ENCODE peak calls at places on chromosome 2, in six cellular contexts. M is right lobe of liver, S is neural progenitor cell, G is uterus, D is brain microvascular endothelial cell, K is cardiac fibroblast. O is an unnamed sample.

GRCh38 chr2:227862227-227862740 is 9.1 kb upstream of the DAW1 start:
- DNase-seq in M (no peak), S (peak), G (no peak), D (peak), K (peak), O (no peak)

GRCh38 chr2:159982842-159983785 is 79.3 kb downstream of the PLA2R1 start:
- DNase-seq in M (no peak), S (no peak), G (no peak), D (no peak), K (peak), O (no peak)

GRCh38 chr2:67760995-67761394 is 301.8 kb downstream of the C1D start:
- DNase-seq in M (no peak), S (peak), G (no peak), D (no peak), K (no peak), O (no peak)

GRCh38 chr2:28293416-28293815 is 99.2 kb upstream of the FOSL2 start:
- DNase-seq in M (no peak), S (peak), G (no peak), D (no peak), K (no peak), O (no peak)

GRCh38 chr2:206086683-206087350 is 843 bp upstream of the INO80D start:
- DNase-seq in M (no peak), S (no peak), G (no peak), D (no peak), K (peak), O (no peak)

GRCh38 chr2:217936952-217937351 is 65.8 kb downstream of the TNS1 start:
- DNase-seq in M (no peak), S (no peak), G (no peak), D (no peak), K (no peak), O (peak)

GRCh38 chr2:180291552-180292421 is 284.7 kb upstream of the CWC22 start:
- DNase-seq in M (no peak), S (no peak), G (no peak), D (peak), K (peak), O (no peak)

GRCh38 chr2:57760448-57760847 is 286.2 kb upstream of the VRK2 start:
- DNase-seq in M (no peak), S (peak), G (no peak), D (no peak), K (no peak), O (no peak)

GRCh38 chr2:186533717-186534116 is 47.7 kb downstream of the ZC3H15 start:
- DNase-seq in M (no peak), S (peak), G (no peak), D (no peak), K (peak), O (no peak)

GRCh38 chr2:207772081-207772843 is 2.6 kb upstream of the FZD5 start:
- DNase-seq in M (no peak), S (no peak), G (peak), D (no peak), K (peak), O (no peak)

GRCh38 chr2:127984551-127984950 is 43.3 kb downstream of the SAP130 start:
- DNase-seq in M (no peak), S (no peak), G (no peak), D (peak), K (no peak), O (no peak)

GRCh38 chr2:134372611-134373131 is 118.8 kb downstream of the MGAT5 start:
- DNase-seq in M (no peak), S (no peak), G (peak), D (peak), K (peak), O (no peak)

GRCh38 chr2:160210599-160211138 is 10.6 kb upstream of the ITGB6 start:
- DNase-seq in M (peak), S (peak), G (peak), D (peak), K (peak), O (no peak)

GRCh38 chr2:1518891-1519530 is 105.7 kb downstream of the TPO start:
- DNase-seq in M (no peak), S (no peak), G (no peak), D (no peak), K (no peak), O (peak)

GRCh38 chr2:214193943-214194342 is 216.9 kb upstream of the VWC2L start:
- DNase-seq in M (no peak), S (no peak), G (no peak), D (peak), K (peak), O (no peak)

GRCh38 chr2:127196998-127197397 is 23.1 kb downstream of the CYP27C1 start:
- DNase-seq in M (no peak), S (peak), G (no peak), D (no peak), K (peak), O (no peak)

GRCh38 chr2:15936277-15937104 is 3.9 kb upstream of the MYCN start:
- DNase-seq in M (no peak), S (no peak), G (no peak), D (no peak), K (no peak), O (peak)

GRCh38 chr2:183995632-183996031 is 602.7 kb upstream of the ZNF804A start:
- DNase-seq in M (no peak), S (no peak), G (no peak), D (peak), K (no peak), O (no peak)

DNA sequence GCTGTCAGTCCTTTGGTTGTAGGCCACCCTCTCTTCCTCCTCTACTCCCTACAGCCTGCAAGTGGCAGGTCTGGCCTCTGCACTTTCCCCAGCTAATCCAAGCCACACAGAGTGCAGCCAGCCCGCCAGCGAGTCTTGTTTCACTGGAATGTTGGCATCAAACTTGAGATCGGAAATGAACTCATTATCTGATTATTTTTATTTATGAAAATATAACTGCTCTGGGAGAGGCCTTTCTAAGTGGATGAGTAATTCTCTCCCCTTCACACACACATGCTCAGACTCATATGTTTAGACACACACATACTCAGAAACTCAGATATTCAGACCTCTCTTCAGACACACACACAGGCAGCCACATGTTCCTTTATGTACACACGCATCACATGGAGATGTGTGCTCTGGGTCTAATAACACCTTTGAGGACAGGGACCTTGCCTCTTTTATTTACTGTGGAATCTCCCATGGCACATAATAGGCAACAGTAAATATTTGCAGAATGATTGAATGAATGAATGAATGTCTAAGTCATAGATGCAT is 151.3 kb downstream of the ZFP36L2 start:
- DNase-seq in M (no peak), S (no peak), G (peak), D (peak), K (peak), O (no peak)
- TF ChIP-seq CTCF in M (no peak), S (no peak), G (peak), D (peak), K (peak), O (peak)

DNA sequence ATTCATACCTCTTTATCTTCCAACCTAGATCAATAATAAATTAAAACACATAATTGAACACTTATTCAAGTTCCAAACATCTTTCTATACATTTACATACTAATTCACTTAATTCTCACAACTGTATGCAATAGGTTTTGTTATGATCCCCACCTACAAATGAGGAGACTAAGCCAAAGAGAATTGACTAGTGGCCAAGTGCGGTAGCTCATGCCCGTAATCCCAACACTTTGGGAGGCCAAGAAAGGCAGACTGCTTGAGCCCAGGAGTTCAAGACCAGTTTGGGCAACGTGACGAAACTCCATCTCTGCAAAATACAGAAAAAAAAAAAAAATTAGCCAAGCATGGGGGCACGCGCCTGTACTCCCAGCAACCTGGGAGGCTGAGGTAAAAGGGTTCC is 36.8 kb downstream of the KCNG3 start:
- DNase-seq in M (no peak), S (peak), G (no peak), D (no peak), K (no peak), O (no peak)
- TF ChIP-seq CTCF in M (no peak), S (peak), G (no peak), D (peak), K (peak), O (peak)

DNA sequence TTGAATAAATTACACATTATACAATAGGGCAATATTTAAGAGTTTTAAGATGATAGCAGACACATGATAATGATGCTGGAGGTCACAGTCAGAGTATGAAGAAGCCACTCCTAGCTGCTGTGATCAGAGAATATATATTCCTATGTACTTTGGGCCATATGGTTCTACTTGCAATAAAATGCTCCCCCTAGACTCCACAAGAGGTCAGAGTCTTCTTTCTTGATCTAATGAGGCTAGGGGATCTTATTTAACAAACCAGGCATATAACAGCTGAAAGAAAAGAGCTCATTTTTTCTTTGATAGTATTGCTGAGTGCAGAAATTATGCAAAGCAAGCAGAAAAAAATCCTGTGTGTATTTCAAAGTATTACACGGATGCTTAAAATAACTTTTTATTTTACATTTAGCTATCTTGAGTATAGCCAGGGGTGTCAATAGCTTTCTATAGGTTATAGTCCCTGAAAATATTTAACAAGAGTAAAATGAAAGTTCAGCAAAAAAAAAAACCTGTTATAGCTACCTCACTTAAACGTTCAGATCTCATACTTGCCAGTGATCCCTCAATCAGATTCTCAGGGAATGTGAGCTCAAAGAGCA is 748.7 kb upstream of the CHAC2 start:
- DNase-seq in M (no peak), S (peak), G (no peak), D (no peak), K (peak), O (no peak)
- TF ChIP-seq CTCF in M (no peak), S (peak), G (no peak), D (peak), K (peak), O (peak)

GRCh38 chr2:229431331-229431954 is 160.4 kb upstream of the PID1 start:
- DNase-seq in M (no peak), S (peak), G (no peak), D (no peak), K (peak), O (no peak)
- TF ChIP-seq CTCF in M (peak), S (peak), G (peak), D (peak), K (peak), O (peak)